ENCODE peak calls at places on chromosomes 13 and 19, in nine cellular contexts. B is T-helper 9 cell, U is thoracic aorta, G is cardiac muscle cell, L is stomach, V is hepatocyte, I is Daoy, S is iPS-NIHi11, W is NCI-H82. K is an unnamed sample.

GRCh38 chr19:42281175-42282035 is 12.4 kb downstream of the CIC start:
- DNase-seq in V (peak), L (no peak), W (peak), B (no peak), I (peak), U (no peak), G (peak), S (peak), K (no peak)

GRCh38 chr13:73767747-73768315 is 366.4 kb downstream of the KLF12 start:
- DNase-seq in B (peak), G (no peak), U (no peak), L (no peak), I (no peak), V (no peak), S (peak), W (peak), K (peak)

GRCh38 chr19:800360-801029 is 3.2 kb downstream of the PTBP1 start:
- DNase-seq in S (no peak), W (no peak), B (no peak), U (no peak), L (peak), G (peak), V (peak), I (no peak), K (no peak)

GRCh38 chr13:89925107-89925506 is 1422.4 kb upstream of the MIR17HG start:
- DNase-seq in W (peak), S (peak), V (peak), L (no peak), I (no peak), B (no peak), G (peak), U (no peak), K (peak)

GRCh38 chr19:7748171-7748570 is 837 bp upstream of the CD209 start:
- DNase-seq in S (no peak), L (no peak), W (no peak), B (no peak), G (no peak), V (no peak), I (no peak), U (no peak), K (no peak)

GRCh38 chr13:50713849-50714248 is 129.6 kb downstream of the DLEU7 start:
- DNase-seq in L (no peak), I (peak), U (no peak), W (no peak), B (no peak), V (no peak), S (no peak), G (peak), K (no peak)

GRCh38 chr13:32726374-32727037 is 140.3 kb downstream of the PDS5B start:
- DNase-seq in W (no peak), S (no peak), I (no peak), V (peak), L (no peak), B (no peak), U (no peak), G (peak), K (no peak)

GRCh38 chr19:39053276-39054090 is 21.1 kb upstream of the FBXO27 start:
- DNase-seq in S (no peak), G (no peak), I (no peak), W (no peak), L (peak), U (no peak), V (peak), B (no peak), K (no peak)

GRCh38 chr13:106348032-106348431 is 187.4 kb downstream of the EFNB2 start:
- DNase-seq in I (peak), S (no peak), L (no peak), U (no peak), V (peak), W (no peak), B (no peak), G (peak), K (no peak)